ENCODE peak calls at places on chromosomes 13 and 19, in four cellular contexts. O, R, G and Z are unnamed samples. For H3K4me1, the result is how much of the 10 kb centered on the place peaks cover.

GRCh38 chr13:74695021-74695800 is 561.0 kb upstream of the KLF12 start:
- DNase-seq in O (no peak), R (no peak), G (no peak), Z (no peak)

GRCh38 chr19:49502866-49503581 is 6.8 kb downstream of the RPS11 start:
- DNase-seq in O (no peak), R (peak), G (peak), Z (no peak)

GRCh38 chr13:96214804-96215445 is 125.0 kb downstream of the HS6ST3 start:
- DNase-seq in O (no peak), R (no peak), G (no peak), Z (no peak)

GRCh38 chr19:16778796-16779411 is 50.3 kb upstream of the SIN3B start:
- DNase-seq in O (no peak), R (peak), G (peak), Z (peak)

GRCh38 chr19:51803965-51804364 is 9.0 kb downstream of the FPR3 start:
- DNase-seq in O (no peak), R (no peak), G (no peak), Z (no peak)

GRCh38 chr19:46225558-46226004 is 4.0 kb upstream of the IGFL1 start:
- DNase-seq in O (no peak), R (no peak), G (no peak), Z (no peak)

GRCh38 chr19:31232220-31232619 is 117.0 kb downstream of the TSHZ3 start:
- DNase-seq in O (no peak), R (no peak), G (no peak), Z (no peak)

GRCh38 chr19:38034153-38034835 is 127.3 kb downstream of the SIPA1L3 start:
- DNase-seq in O (no peak), R (peak), G (no peak), Z (no peak)

GRCh38 chr13:98141938-98142426 is 912 bp upstream of the FARP1 start:
- DNase-seq in O (peak), R (peak), G (peak), Z (no peak)

GRCh38 chr19:47549341-47549768 is 23.6 kb downstream of the ZNF541 start:
- DNase-seq in O (no peak), R (no peak), G (no peak), Z (peak)

GRCh38 chr19:11377237-11377636 is 2.8 kb downstream of the SWSAP1 start:
- DNase-seq in O (peak), R (peak), G (no peak), Z (no peak)
- H3K4me1 ChIP-seq in O (under half), R (half or more), G (half or more), Z (under half)

GRCh38 chr19:55678121-55678671 is 3.2 kb downstream of the EPN1 start:
- DNase-seq in O (no peak), R (peak), G (peak), Z (no peak)
- TF ChIP-seq CTCF in O (no peak), R (no peak), G (no peak), Z (peak)

DNA sequence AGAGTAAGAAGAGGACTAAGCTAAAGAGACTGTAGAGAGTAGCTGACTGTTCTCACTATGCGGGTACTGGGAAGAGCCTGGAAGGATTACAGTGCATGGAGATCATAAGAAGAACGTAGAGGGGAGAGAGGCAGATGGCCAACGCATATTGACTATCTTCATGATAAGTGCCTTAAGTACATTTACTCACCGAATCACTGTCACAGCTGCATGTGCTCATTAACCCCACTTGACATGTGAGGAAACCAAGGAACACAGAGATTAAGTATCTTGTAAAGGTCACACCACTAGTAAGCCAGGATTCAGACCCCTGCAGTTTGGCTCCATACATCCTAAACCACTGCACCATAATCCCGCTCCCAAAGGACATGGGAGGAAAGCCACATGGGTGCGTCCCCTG is 34.1 kb downstream of the SMAD9 start:
- DNase-seq in O (no peak), R (no peak), G (no peak), Z (no peak)
- H3K4me1 ChIP-seq in O (under half), R (under half), G (under half), Z (under half)

GRCh38 chr13:64527561-64527960 is 2702.6 kb downstream of the PCDH9 start:
- DNase-seq in O (no peak), R (no peak), G (no peak), Z (no peak)

GRCh38 chr13:64531400-64531799 is 2698.7 kb downstream of the PCDH9 start:
- DNase-seq in O (no peak), R (no peak), G (no peak), Z (no peak)

GRCh38 chr13:64534302-64534701 is 2695.8 kb downstream of the PCDH9 start:
- DNase-seq in O (no peak), R (no peak), G (no peak), Z (no peak)

GRCh38 chr13:64525687-64526086 is 2704.4 kb downstream of the PCDH9 start:
- DNase-seq in O (no peak), R (no peak), G (no peak), Z (no peak)

GRCh38 chr13:64529874-64530485 is 2700.2 kb downstream of the PCDH9 start:
- DNase-seq in O (no peak), R (no peak), G (no peak), Z (no peak)
- TF ChIP-seq CTCF in O (no peak), R (peak), G (no peak), Z (peak)

GRCh38 chr19:42276284-42276683 is 7.2 kb downstream of the CIC start:
- DNase-seq in O (no peak), R (no peak), G (no peak), Z (no peak)

GRCh38 chr19:42274065-42274682 is 5.1 kb downstream of the CIC start:
- DNase-seq in O (peak), R (no peak), G (no peak), Z (no peak)

GRCh38 chr19:42275517-42275916 is 6.5 kb downstream of the CIC start:
- DNase-seq in O (no peak), R (no peak), G (no peak), Z (no peak)

GRCh38 chr19:42273407-42274064 is 4.5 kb downstream of the CIC start:
- DNase-seq in O (peak), R (no peak), G (no peak), Z (peak)

DNA sequence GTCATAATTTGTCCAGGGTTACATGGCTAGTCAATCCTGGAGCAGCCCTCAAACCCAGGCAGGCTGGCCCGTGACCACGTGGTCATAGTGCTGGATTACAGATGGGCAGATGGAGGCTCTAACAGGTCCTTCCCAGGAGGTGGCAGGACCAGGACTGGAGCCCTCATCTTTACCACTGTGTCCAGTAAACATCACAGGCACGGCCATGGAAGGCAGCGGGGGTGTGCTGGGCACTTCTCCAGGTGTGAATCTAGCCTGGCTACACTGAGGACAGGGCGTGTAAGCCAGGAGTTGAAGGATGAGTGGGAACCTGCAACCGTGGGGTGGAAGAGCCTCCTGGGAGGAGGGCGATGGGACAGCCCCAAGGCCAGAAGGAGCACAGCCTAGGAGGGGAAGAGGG is 6.1 kb downstream of the CIC start:
- DNase-seq in O (peak), R (no peak), G (no peak), Z (no peak)
- H3K4me1 ChIP-seq in O (under half), R (half or more), G (half or more), Z (half or more)

GRCh38 chr19:58407658-58408151 is 744 bp upstream of the ZNF584 start:
- DNase-seq in O (no peak), R (no peak), G (no peak), Z (peak)

GRCh38 chr19:58409010-58409790 is 751 bp downstream of the ZNF584 start:
- DNase-seq in O (peak), R (no peak), G (no peak), Z (peak)

GRCh38 chr19:58401825-58402433 is 6.5 kb downstream of the RNF225 start:
- DNase-seq in O (no peak), R (no peak), G (no peak), Z (no peak)

GRCh38 chr19:58408152-58409009 is at the start of gene ZNF584:
- DNase-seq in O (peak), R (peak), G (peak), Z (peak)

DNA sequence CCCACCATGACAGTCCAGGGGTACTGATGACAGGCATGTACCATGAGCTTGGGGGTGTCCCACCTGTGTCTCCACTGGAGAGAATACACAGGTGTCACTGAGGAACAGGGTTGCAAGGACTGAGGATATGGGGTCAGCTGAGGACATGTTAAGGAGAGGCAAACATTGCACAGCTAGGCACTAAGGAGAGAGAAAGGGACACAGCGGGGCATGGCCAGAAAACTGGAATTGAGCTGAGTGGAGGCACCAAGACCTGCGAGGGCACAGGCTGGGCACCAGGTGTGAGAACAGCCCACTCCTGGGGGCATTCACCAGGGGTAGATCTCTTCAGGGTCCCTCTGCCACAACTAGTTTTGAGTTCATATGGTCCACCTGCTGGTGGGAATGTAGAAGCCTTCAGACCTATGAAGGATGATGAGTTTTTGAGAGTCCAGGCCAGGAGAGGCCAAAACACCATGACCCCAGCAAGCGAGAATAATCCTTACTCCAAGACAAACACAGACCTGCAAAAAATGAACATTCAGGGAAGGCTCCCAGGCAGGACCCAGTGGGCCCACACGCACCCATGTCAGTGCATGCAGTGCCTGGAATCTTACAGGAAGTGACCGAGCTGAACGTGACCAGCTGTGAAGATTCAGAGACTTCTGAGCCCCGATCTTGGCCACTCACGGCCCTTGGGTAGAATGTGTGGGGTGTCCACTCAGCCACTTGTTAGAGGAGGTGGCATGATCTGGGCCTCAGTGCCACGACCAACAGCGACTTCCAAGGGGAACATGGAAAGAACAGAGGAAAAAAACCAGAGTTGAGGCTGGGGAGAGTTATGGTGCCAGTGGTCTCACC is 1.4 kb upstream of the ZNF584 start:
- DNase-seq in O (no peak), R (no peak), G (no peak), Z (no peak)
- TF ChIP-seq CTCF in O (peak), R (no peak), G (no peak), Z (peak)

GRCh38 chr13:105925496-105925895 is 610.0 kb downstream of the EFNB2 start:
- DNase-seq in O (no peak), R (no peak), G (no peak), Z (no peak)
- H3K4me1 ChIP-seq in O (under half), R (under half), G (under half), Z (under half)

GRCh38 chr13:110323172-110323851 is 16.2 kb downstream of the COL4A2 start:
- DNase-seq in O (no peak), R (no peak), G (no peak), Z (no peak)
- TF ChIP-seq CTCF in O (no peak), R (no peak), G (no peak), Z (no peak)

DNA sequence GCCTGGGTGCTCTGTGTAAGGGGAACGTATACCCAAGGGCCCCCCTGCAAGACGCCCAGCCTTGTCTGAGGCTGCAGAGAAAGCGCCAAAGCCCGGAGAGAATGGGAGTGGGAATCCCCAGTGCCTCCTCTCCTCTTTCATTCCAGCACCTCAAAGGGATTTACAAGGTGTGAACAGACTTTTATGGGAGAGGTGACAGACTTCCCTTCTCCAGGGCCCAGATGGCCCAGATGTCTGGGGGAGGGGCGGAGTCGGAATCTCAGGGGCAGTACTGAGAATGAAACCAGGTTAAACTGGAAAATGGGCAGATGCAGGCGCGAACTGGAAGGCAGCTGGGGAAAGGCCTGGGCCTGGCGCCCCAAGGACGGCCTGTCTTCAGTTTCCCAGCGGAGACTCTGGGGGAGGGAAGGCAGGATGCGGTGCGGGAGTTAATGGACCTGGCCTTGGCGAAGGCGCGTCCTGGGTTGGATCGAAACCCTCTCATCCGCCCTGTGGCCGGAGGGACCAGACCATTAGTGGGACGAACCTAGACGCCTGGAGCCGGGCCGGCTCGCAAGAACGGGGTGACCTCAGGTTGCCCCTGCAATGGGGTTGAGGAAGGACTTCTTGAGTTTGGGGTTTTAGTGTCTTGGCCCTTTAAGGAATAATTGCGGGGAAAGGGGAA is 622 bp upstream of the TRIP10 start:
- DNase-seq in O (peak), R (peak), G (peak), Z (peak)
- H3K4me1 ChIP-seq in O (under half), R (half or more), G (half or more), Z (under half)

GRCh38 chr13:21556051-21556450 is 47.9 kb downstream of the MICU2 start:
- DNase-seq in O (no peak), R (no peak), G (no peak), Z (no peak)

DNA sequence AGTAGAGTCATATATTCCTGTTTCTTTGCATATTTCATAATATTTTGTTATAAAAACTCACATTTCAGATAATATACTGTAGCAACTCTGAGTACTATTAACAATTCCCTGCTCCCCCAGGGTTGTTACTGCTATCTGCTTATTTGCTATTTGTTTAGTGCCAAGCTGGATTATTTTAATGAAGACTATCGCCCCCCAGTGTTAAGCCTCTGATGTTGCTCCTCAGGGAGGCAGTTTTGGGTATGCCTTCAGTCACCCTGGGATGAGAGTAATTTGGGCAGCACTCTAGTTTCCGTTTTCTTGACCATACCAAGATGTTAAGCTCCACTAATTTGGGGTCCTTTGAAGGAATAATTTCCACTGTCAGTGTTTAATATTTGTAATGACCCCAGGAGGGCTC is 46.0 kb downstream of the MICU2 start:
- DNase-seq in O (no peak), R (no peak), G (no peak), Z (no peak)
- TF ChIP-seq CTCF in O (no peak), R (no peak), G (no peak), Z (peak)